ENCODE peak calls at places on chromosomes 6 and 20, in ten cellular contexts. One of them, this sample, is unnamed.

GRCh38 chr6:62344850-62345249 is 58.8 kb upstream of the KHDRBS2 start:
- DNase-seq in endothelial cell: no peak
- DNase-seq in mammary epithelial cell: no peak
- DNase-seq in cardiac muscle cell: no peak
- DNase-seq in BE2C: no peak
- DNase-seq in astrocyte of the spinal cord: no peak
- DNase-seq in choroid plexus epithelial cell: no peak
- DNase-seq in WTC11: no peak
- DNase-seq in IMR-90: no peak
- DNase-seq in RWPE1: no peak
- DNase-seq in this sample: no peak

GRCh38 chr6:291148-291696 is 1.1 kb upstream of the DUSP22 start:
- DNase-seq in IMR-90: no peak
- DNase-seq in RWPE1: peak
- DNase-seq in astrocyte of the spinal cord: peak
- DNase-seq in BE2C: no peak
- DNase-seq in cardiac muscle cell: peak
- DNase-seq in endothelial cell: no peak
- DNase-seq in mammary epithelial cell: peak
- DNase-seq in choroid plexus epithelial cell: peak
- DNase-seq in WTC11: no peak
- DNase-seq in this sample: no peak

GRCh38 chr6:41073968-41074691 is 1.4 kb downstream of the NFYA start:
- DNase-seq in endothelial cell: no peak
- DNase-seq in mammary epithelial cell: no peak
- DNase-seq in RWPE1: peak
- DNase-seq in IMR-90: peak
- DNase-seq in BE2C: no peak
- DNase-seq in astrocyte of the spinal cord: peak
- DNase-seq in choroid plexus epithelial cell: peak
- DNase-seq in WTC11: no peak
- DNase-seq in cardiac muscle cell: peak
- DNase-seq in this sample: no peak

GRCh38 chr6:119116712-119117281 is 38.3 kb upstream of the FAM184A start:
- DNase-seq in IMR-90: no peak
- DNase-seq in RWPE1: no peak
- DNase-seq in BE2C: no peak
- DNase-seq in astrocyte of the spinal cord: no peak
- DNase-seq in mammary epithelial cell: no peak
- DNase-seq in choroid plexus epithelial cell: no peak
- DNase-seq in WTC11: peak
- DNase-seq in cardiac muscle cell: no peak
- DNase-seq in endothelial cell: peak
- DNase-seq in this sample: no peak

GRCh38 chr6:47360388-47360787 is 50.7 kb upstream of the TNFRSF21 start:
- DNase-seq in endothelial cell: no peak
- DNase-seq in astrocyte of the spinal cord: no peak
- DNase-seq in RWPE1: no peak
- DNase-seq in cardiac muscle cell: no peak
- DNase-seq in choroid plexus epithelial cell: no peak
- DNase-seq in mammary epithelial cell: no peak
- DNase-seq in IMR-90: no peak
- DNase-seq in BE2C: no peak
- DNase-seq in WTC11: no peak
- DNase-seq in this sample: no peak

GRCh38 chr6:38146658-38147027 is 327.1 kb downstream of the ZFAND3 start:
- DNase-seq in astrocyte of the spinal cord: no peak
- DNase-seq in cardiac muscle cell: no peak
- DNase-seq in WTC11: no peak
- DNase-seq in RWPE1: no peak
- DNase-seq in BE2C: no peak
- DNase-seq in endothelial cell: no peak
- DNase-seq in IMR-90: peak
- DNase-seq in choroid plexus epithelial cell: no peak
- DNase-seq in mammary epithelial cell: no peak
- DNase-seq in this sample: no peak

GRCh38 chr20:35992713-35993335 is 24.4 kb downstream of the CNBD2 start:
- DNase-seq in IMR-90: peak
- DNase-seq in choroid plexus epithelial cell: peak
- DNase-seq in endothelial cell: peak
- DNase-seq in BE2C: peak
- DNase-seq in cardiac muscle cell: peak
- DNase-seq in WTC11: peak
- DNase-seq in mammary epithelial cell: peak
- DNase-seq in RWPE1: peak
- DNase-seq in astrocyte of the spinal cord: peak
- DNase-seq in this sample: peak

GRCh38 chr20:4813839-4814695 is 92.4 kb downstream of the PRND start:
- DNase-seq in choroid plexus epithelial cell: no peak
- DNase-seq in IMR-90: no peak
- DNase-seq in cardiac muscle cell: no peak
- DNase-seq in astrocyte of the spinal cord: no peak
- DNase-seq in WTC11: no peak
- DNase-seq in mammary epithelial cell: no peak
- DNase-seq in BE2C: no peak
- DNase-seq in RWPE1: no peak
- DNase-seq in endothelial cell: peak
- DNase-seq in this sample: no peak

GRCh38 chr6:150891886-150892485 is 26.5 kb downstream of the MTHFD1L start:
- DNase-seq in BE2C: peak
- DNase-seq in RWPE1: peak
- DNase-seq in choroid plexus epithelial cell: peak
- DNase-seq in cardiac muscle cell: peak
- DNase-seq in mammary epithelial cell: peak
- DNase-seq in IMR-90: peak
- DNase-seq in WTC11: peak
- DNase-seq in endothelial cell: peak
- DNase-seq in astrocyte of the spinal cord: peak
- DNase-seq in this sample: peak

GRCh38 chr6:43978473-43979360 is 148.5 kb downstream of the MRPL14 start:
- DNase-seq in mammary epithelial cell: no peak
- DNase-seq in choroid plexus epithelial cell: no peak
- DNase-seq in cardiac muscle cell: peak
- DNase-seq in BE2C: no peak
- DNase-seq in astrocyte of the spinal cord: no peak
- DNase-seq in WTC11: no peak
- DNase-seq in RWPE1: no peak
- DNase-seq in endothelial cell: no peak
- DNase-seq in IMR-90: peak
- DNase-seq in this sample: no peak

GRCh38 chr20:840858-841567 is 7.5 kb downstream of the FAM110A start:
- DNase-seq in mammary epithelial cell: peak
- DNase-seq in endothelial cell: no peak
- DNase-seq in astrocyte of the spinal cord: no peak
- DNase-seq in choroid plexus epithelial cell: peak
- DNase-seq in cardiac muscle cell: no peak
- DNase-seq in IMR-90: no peak
- DNase-seq in BE2C: no peak
- DNase-seq in WTC11: peak
- DNase-seq in RWPE1: peak
- DNase-seq in this sample: no peak

GRCh38 chr20:58973179-58973578 is 7.9 kb upstream of the NELFCD start:
- DNase-seq in cardiac muscle cell: no peak
- DNase-seq in mammary epithelial cell: no peak
- DNase-seq in BE2C: no peak
- DNase-seq in choroid plexus epithelial cell: no peak
- DNase-seq in astrocyte of the spinal cord: no peak
- DNase-seq in RWPE1: no peak
- DNase-seq in IMR-90: no peak
- DNase-seq in WTC11: no peak
- DNase-seq in endothelial cell: no peak
- DNase-seq in this sample: no peak

GRCh38 chr20:38811769-38812168 is 6.3 kb downstream of the PPP1R16B start:
- DNase-seq in astrocyte of the spinal cord: no peak
- DNase-seq in WTC11: no peak
- DNase-seq in endothelial cell: no peak
- DNase-seq in IMR-90: no peak
- DNase-seq in BE2C: no peak
- DNase-seq in choroid plexus epithelial cell: no peak
- DNase-seq in RWPE1: no peak
- DNase-seq in mammary epithelial cell: no peak
- DNase-seq in cardiac muscle cell: no peak
- DNase-seq in this sample: no peak

GRCh38 chr6:149064026-149065017 is 253.2 kb upstream of the TAB2 start:
- DNase-seq in astrocyte of the spinal cord: no peak
- DNase-seq in RWPE1: no peak
- DNase-seq in mammary epithelial cell: no peak
- DNase-seq in endothelial cell: no peak
- DNase-seq in cardiac muscle cell: no peak
- DNase-seq in BE2C: no peak
- DNase-seq in IMR-90: peak
- DNase-seq in choroid plexus epithelial cell: no peak
- DNase-seq in WTC11: no peak
- DNase-seq in this sample: no peak
- TF ChIP-seq CTCF in astrocyte of the spinal cord: no peak
- TF ChIP-seq CTCF in RWPE1: no peak
- TF ChIP-seq CTCF in mammary epithelial cell: no peak
- TF ChIP-seq CTCF in endothelial cell: no peak
- TF ChIP-seq CTCF in cardiac muscle cell: no peak
- TF ChIP-seq CTCF in BE2C: no peak
- TF ChIP-seq CTCF in IMR-90: no peak
- TF ChIP-seq CTCF in choroid plexus epithelial cell: no peak
- TF ChIP-seq CTCF in WTC11: no peak
- TF ChIP-seq CTCF in this sample: no peak

DNA sequence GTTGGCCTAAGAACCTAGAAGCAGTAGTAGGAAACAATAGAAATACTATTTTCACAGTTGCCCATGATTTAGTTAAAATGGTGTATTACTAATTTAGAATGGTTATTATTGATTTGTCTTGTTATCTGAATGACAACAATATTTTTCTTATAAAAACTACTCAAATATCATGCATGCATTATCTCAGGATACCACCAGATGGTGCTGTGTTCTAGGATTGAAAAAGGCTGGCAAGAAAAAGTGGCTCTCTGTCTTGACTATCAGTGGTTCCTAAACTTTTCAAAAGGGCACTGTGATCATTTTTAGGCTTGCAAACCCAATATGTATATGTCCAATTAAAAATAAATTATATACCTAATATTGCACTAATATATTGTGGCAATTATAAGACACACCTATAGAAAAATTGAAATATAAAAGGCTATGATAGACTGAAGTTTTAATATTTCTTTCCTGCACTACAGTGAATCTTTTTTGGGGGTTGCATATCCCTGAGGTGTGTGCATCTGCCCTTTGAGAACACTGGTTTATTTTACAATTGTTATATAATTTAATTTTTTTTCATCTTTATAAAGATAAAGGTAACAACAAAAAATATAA is 131.7 kb upstream of the MLIP start:
- DNase-seq in cardiac muscle cell: peak
- DNase-seq in RWPE1: peak
- DNase-seq in WTC11: no peak
- DNase-seq in endothelial cell: peak
- DNase-seq in astrocyte of the spinal cord: peak
- DNase-seq in choroid plexus epithelial cell: peak
- DNase-seq in IMR-90: peak
- DNase-seq in BE2C: peak
- DNase-seq in mammary epithelial cell: no peak
- DNase-seq in this sample: peak
- TF ChIP-seq CTCF in cardiac muscle cell: peak
- TF ChIP-seq CTCF in RWPE1: peak
- TF ChIP-seq CTCF in WTC11: peak
- TF ChIP-seq CTCF in endothelial cell: peak
- TF ChIP-seq CTCF in astrocyte of the spinal cord: peak
- TF ChIP-seq CTCF in choroid plexus epithelial cell: peak
- TF ChIP-seq CTCF in IMR-90: peak
- TF ChIP-seq CTCF in BE2C: peak
- TF ChIP-seq CTCF in mammary epithelial cell: peak
- TF ChIP-seq CTCF in this sample: peak

GRCh38 chr20:63538204-63539091 is 1.3 kb upstream of the PTK6 start:
- DNase-seq in mammary epithelial cell: no peak
- DNase-seq in RWPE1: peak
- DNase-seq in WTC11: peak
- DNase-seq in IMR-90: peak
- DNase-seq in BE2C: no peak
- DNase-seq in choroid plexus epithelial cell: peak
- DNase-seq in astrocyte of the spinal cord: no peak
- DNase-seq in cardiac muscle cell: no peak
- DNase-seq in endothelial cell: peak
- DNase-seq in this sample: no peak
- TF ChIP-seq CTCF in mammary epithelial cell: no peak
- TF ChIP-seq CTCF in RWPE1: peak
- TF ChIP-seq CTCF in WTC11: peak
- TF ChIP-seq CTCF in IMR-90: peak
- TF ChIP-seq CTCF in BE2C: no peak
- TF ChIP-seq CTCF in choroid plexus epithelial cell: no peak
- TF ChIP-seq CTCF in astrocyte of the spinal cord: no peak
- TF ChIP-seq CTCF in cardiac muscle cell: no peak
- TF ChIP-seq CTCF in endothelial cell: peak
- TF ChIP-seq CTCF in this sample: peak

DNA sequence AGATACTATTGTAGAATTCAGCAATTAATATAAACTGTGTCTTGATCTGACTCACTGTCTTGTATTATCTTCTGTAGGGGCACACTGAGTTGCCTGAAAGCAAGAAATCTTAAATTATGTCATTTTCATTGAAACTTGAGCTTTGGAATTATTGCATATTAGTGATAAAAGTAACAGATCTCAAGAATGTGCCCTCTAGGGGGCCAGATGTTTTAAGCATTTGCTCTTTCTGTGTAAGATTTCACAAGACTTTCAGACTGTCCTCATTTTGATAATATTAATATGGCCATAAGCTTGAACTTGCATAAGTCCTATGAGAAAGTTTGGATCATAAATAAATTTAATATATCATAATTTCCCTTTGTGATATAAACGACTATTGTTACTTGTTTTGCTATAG is 55.5 kb upstream of the MYO6 start:
- DNase-seq in BE2C: no peak
- DNase-seq in WTC11: no peak
- DNase-seq in cardiac muscle cell: peak
- DNase-seq in mammary epithelial cell: no peak
- DNase-seq in choroid plexus epithelial cell: peak
- DNase-seq in endothelial cell: no peak
- DNase-seq in IMR-90: peak
- DNase-seq in RWPE1: no peak
- DNase-seq in astrocyte of the spinal cord: peak
- DNase-seq in this sample: no peak
- TF ChIP-seq CTCF in BE2C: no peak
- TF ChIP-seq CTCF in WTC11: no peak
- TF ChIP-seq CTCF in cardiac muscle cell: peak
- TF ChIP-seq CTCF in mammary epithelial cell: no peak
- TF ChIP-seq CTCF in choroid plexus epithelial cell: peak
- TF ChIP-seq CTCF in endothelial cell: peak
- TF ChIP-seq CTCF in IMR-90: peak
- TF ChIP-seq CTCF in RWPE1: no peak
- TF ChIP-seq CTCF in astrocyte of the spinal cord: peak
- TF ChIP-seq CTCF in this sample: peak

GRCh38 chr6:18763086-18763485 is 375.9 kb downstream of the RNF144B start:
- DNase-seq in IMR-90: no peak
- DNase-seq in astrocyte of the spinal cord: no peak
- DNase-seq in choroid plexus epithelial cell: no peak
- DNase-seq in WTC11: no peak
- DNase-seq in endothelial cell: no peak
- DNase-seq in RWPE1: peak
- DNase-seq in cardiac muscle cell: no peak
- DNase-seq in mammary epithelial cell: peak
- DNase-seq in BE2C: no peak
- DNase-seq in this sample: no peak
- TF ChIP-seq CTCF in IMR-90: no peak
- TF ChIP-seq CTCF in astrocyte of the spinal cord: no peak
- TF ChIP-seq CTCF in choroid plexus epithelial cell: no peak
- TF ChIP-seq CTCF in WTC11: no peak
- TF ChIP-seq CTCF in endothelial cell: no peak
- TF ChIP-seq CTCF in RWPE1: no peak
- TF ChIP-seq CTCF in cardiac muscle cell: no peak
- TF ChIP-seq CTCF in mammary epithelial cell: no peak
- TF ChIP-seq CTCF in BE2C: no peak
- TF ChIP-seq CTCF in this sample: no peak